ENCODE peak calls at places on chromosomes 4 and X, in ten cellular contexts. L, Q, M, I, P, K, G, Z, H and X are unnamed samples.

GRCh38 chr4:41992967-41993857 is 2.9 kb downstream of the SLC30A9 start:
- DNase-seq in G (no peak), Q (no peak), K (no peak), I (no peak), P (no peak), Z (no peak), M (no peak), L (no peak), H (no peak), X (no peak)

GRCh38 chr4:6179362-6179761 is 21.0 kb downstream of the JAKMIP1 start:
- DNase-seq in M (no peak), K (peak), P (peak), H (no peak), G (no peak), Z (no peak), I (no peak), Q (no peak), L (no peak), X (no peak)

GRCh38 chrX:79325263-79325958 is 41.7 kb downstream of the ITM2A start:
- DNase-seq in Z (peak), M (no peak), I (no peak), H (no peak), K (peak), P (peak), Q (peak), G (no peak), L (peak), X (no peak)

GRCh38 chr4:972651-973424 is 531 bp downstream of the DGKQ start:
- DNase-seq in K (peak), P (peak), G (peak), H (no peak), L (peak), Q (peak), I (peak), Z (peak), M (peak), X (no peak)

GRCh38 chr4:20313237-20314030 is 61.7 kb downstream of the SLIT2 start:
- DNase-seq in G (peak), M (no peak), I (no peak), H (no peak), Q (peak), K (peak), L (peak), P (no peak), Z (no peak), X (peak)

GRCh38 chr4:41364871-41365270 is 108.1 kb downstream of the UCHL1 start:
- DNase-seq in H (no peak), I (no peak), P (no peak), K (no peak), Q (no peak), M (no peak), L (no peak), Z (no peak), G (no peak), X (peak)

GRCh38 chr4:38275331-38275821 is 315.2 kb downstream of the PTTG2 start:
- DNase-seq in G (no peak), Q (no peak), K (no peak), P (no peak), L (no peak), Z (no peak), M (no peak), I (no peak), H (no peak), X (no peak)

GRCh38 chr4:184460495-184461285 is 13.7 kb downstream of the IRF2 start:
- DNase-seq in I (no peak), L (no peak), H (no peak), K (peak), G (no peak), M (no peak), Z (no peak), P (no peak), Q (no peak), X (no peak)

GRCh38 chr4:133147922-133148689 is 988 bp upstream of the PCDH10 start:
- DNase-seq in L (peak), Q (no peak), Z (no peak), I (peak), P (no peak), H (peak), G (no peak), M (no peak), K (peak), X (peak)

GRCh38 chr4:2797545-2798305 is 4.8 kb downstream of the SH3BP2 start:
- DNase-seq in K (peak), H (no peak), P (no peak), Z (peak), Q (no peak), L (peak), M (peak), I (no peak), G (peak), X (no peak)

GRCh38 chrX:136112781-136113180 is 34.6 kb upstream of the FHL1 start:
- DNase-seq in H (no peak), K (no peak), Z (no peak), M (no peak), P (no peak), I (no peak), Q (no peak), G (no peak), L (no peak), X (peak)

GRCh38 chr4:11496313-11496956 is 67.7 kb upstream of the HS3ST1 start:
- DNase-seq in I (no peak), H (no peak), G (no peak), K (no peak), L (no peak), Q (no peak), Z (no peak), M (no peak), P (no peak), X (peak)

GRCh38 chr4:155722816-155723499 is 35.9 kb upstream of the GUCY1B1 start:
- DNase-seq in L (peak), I (peak), P (no peak), K (no peak), H (no peak), G (no peak), Z (no peak), M (no peak), Q (no peak), X (peak)

GRCh38 chrX:3811331-3812311 is 98.2 kb upstream of the PRKX start:
- DNase-seq in I (peak), L (peak), P (peak), M (no peak), H (no peak), Q (peak), G (no peak), K (peak), Z (peak), X (peak)

GRCh38 chrX:72258174-72258573 is 18.9 kb downstream of the RPS4X start:
- DNase-seq in P (no peak), L (no peak), G (no peak), Z (no peak), Q (no peak), M (no peak), K (no peak), I (peak), H (no peak), X (peak)

GRCh38 chr4:102612824-102613366 is 111.7 kb downstream of the NFKB1 start:
- DNase-seq in G (no peak), H (no peak), P (peak), K (peak), I (no peak), M (no peak), L (peak), Z (no peak), Q (peak), X (no peak)

GRCh38 chr4:148171596-148171995 is 270.6 kb downstream of the NR3C2 start:
- DNase-seq in M (no peak), L (no peak), P (no peak), Z (no peak), K (no peak), I (no peak), Q (no peak), H (no peak), G (no peak), X (no peak)

GRCh38 chr4:174136013-174136412 is 147.5 kb downstream of the FBXO8 start:
- DNase-seq in I (peak), K (no peak), Z (no peak), Q (no peak), P (no peak), L (no peak), G (no peak), H (no peak), M (no peak), X (peak)